ENCODE peak calls at places on chromosomes 6 and 20, in four cellular contexts. M is HCT116, I is A549, Q is HepG2. S is an unnamed sample.

GRCh38 chr6:30480536-30481156 is 8.7 kb upstream of the HLA-E start:
- ATAC-seq in Q (no peak), I (peak; percentile 22), M (no peak), S (no peak)

GRCh38 chr6:163123098-163123497 is 291.4 kb upstream of the QKI start:
- ATAC-seq in M (no peak), Q (no peak), I (no peak), S (no peak)

GRCh38 chr6:44052419-44053011 is 74.7 kb downstream of the MRPL14 start:
- ATAC-seq in M (peak; percentile 70), I (peak; percentile 63), Q (peak; percentile 37), S (peak; percentile 81)

GRCh38 chr6:63899550-63899949 is 263.9 kb downstream of the PHF3 start:
- ATAC-seq in I (no peak), M (no peak), Q (no peak), S (no peak)

GRCh38 chr20:57707320-57707719 is 2.5 kb downstream of the PMEPA1 start:
- ATAC-seq in Q (no peak), I (no peak), M (no peak), S (no peak)

GRCh38 chr20:45998761-45999160 is 9.9 kb upstream of the MMP9 start:
- ATAC-seq in I (no peak), M (no peak), Q (no peak), S (no peak)

GRCh38 chr20:11551491-11551890 is 366.2 kb upstream of the BTBD3 start:
- ATAC-seq in M (no peak), Q (no peak), I (no peak), S (no peak)

GRCh38 chr6:6008114-6008647 is 1.5 kb upstream of the NRN1 start:
- ATAC-seq in M (peak; percentile 41), I (peak; percentile 3), Q (no peak), S (no peak)

GRCh38 chr6:116932496-116932895 is 55.5 kb downstream of the RFX6 start:
- ATAC-seq in Q (no peak), M (no peak), I (no peak), S (no peak)

GRCh38 chr6:46014511-46015118 is 1.0 kb downstream of the CLIC5 start:
- ATAC-seq in I (no peak), M (no peak), Q (peak; percentile 21), S (no peak)

GRCh38 chr20:688809-689208 is 13.2 kb upstream of the SCRT2 start:
- ATAC-seq in Q (peak; percentile 92), I (peak; percentile 42), M (peak; percentile 54), S (no peak)

GRCh38 chr20:16747291-16747811 is 807 bp upstream of the OTOR start:
- ATAC-seq in M (peak; percentile 96), I (peak; percentile 82), Q (peak; percentile 85), S (no peak)

GRCh38 chr6:90048191-90048969 is 154.1 kb downstream of the GJA10 start:
- ATAC-seq in M (no peak), Q (no peak), I (no peak), S (no peak)

GRCh38 chr20:49405696-49406095 is 76.8 kb downstream of the KCNB1 start:
- ATAC-seq in Q (no peak), I (no peak), M (no peak), S (no peak)

GRCh38 chr6:117265425-117266266 is at the start of gene VGLL2:
- ATAC-seq in Q (peak; percentile 93), I (peak; percentile 51), M (no peak), S (peak; percentile 58)

GRCh38 chr6:70270287-70271005 is 32.4 kb downstream of the COL9A1 start:
- ATAC-seq in Q (no peak), M (no peak), I (no peak), S (no peak)

GRCh38 chr6:47310131-47310480 is 401 bp upstream of the TNFRSF21 start:
- ATAC-seq in I (no peak), M (peak; percentile 46), Q (peak; percentile 7), S (no peak)

GRCh38 chr6:134840086-134840485 is 109.8 kb downstream of the ALDH8A1 start:
- ATAC-seq in I (no peak), Q (peak; percentile 78), M (no peak), S (no peak)

GRCh38 chr6:149965191-149966020 is 1.7 kb downstream of the ULBP1 start:
- ATAC-seq in I (no peak), Q (no peak), M (no peak), S (no peak)

GRCh38 chr6:166636191-166636938 is 9.3 kb upstream of the RPS6KA2 start:
- ATAC-seq in Q (no peak), M (no peak), I (no peak), S (no peak)

GRCh38 chr6:40369891-40370290 is 217.3 kb downstream of the LRFN2 start:
- ATAC-seq in I (no peak), M (no peak), Q (no peak), S (no peak)

GRCh38 chr6:96967957-96968871 is 43.7 kb downstream of the KLHL32 start:
- ATAC-seq in Q (no peak), M (no peak), I (no peak), S (no peak)

GRCh38 chr6:27139753-27140522 is 107.6 kb upstream of the PRSS16 start:
- ATAC-seq in I (peak; percentile 39), M (no peak), Q (no peak), S (peak; percentile 22)

GRCh38 chr20:35355372-35355771 is 56.4 kb downstream of the UQCC1 start:
- ATAC-seq in I (no peak), Q (no peak), M (no peak), S (no peak)

GRCh38 chr6:73565767-73566485 is 45.1 kb upstream of the EEF1A1 start:
- ATAC-seq in M (no peak), Q (peak; percentile 93), I (no peak), S (no peak)

GRCh38 chr6:24883618-24884017 is 52.1 kb downstream of the RIPOR2 start:
- ATAC-seq in Q (no peak), M (no peak), I (no peak), S (no peak)

GRCh38 chr20:38579219-38579618 is 1.8 kb upstream of the ADIG start:
- ATAC-seq in M (no peak), I (peak; percentile 15), Q (peak; percentile 59), S (no peak)

GRCh38 chr6:1286972-1287600 is 24.8 kb upstream of the FOXQ1 start:
- ATAC-seq in Q (no peak), M (no peak), I (peak; percentile 92), S (no peak)

GRCh38 chr6:133171989-133172604 is 69.1 kb upstream of the EYA4 start:
- ATAC-seq in I (no peak), Q (no peak), M (no peak), S (peak; percentile 13)

GRCh38 chr6:84422380-84422968 is 195.0 kb upstream of the CEP162 start:
- ATAC-seq in Q (peak; percentile 97), I (peak; percentile 97), M (peak; percentile 99), S (no peak)

GRCh38 chr6:155234687-155235543 is 28.9 kb upstream of the CLDN20 start:
- ATAC-seq in I (no peak), Q (peak; percentile 11), M (no peak), S (no peak)

GRCh38 chr6:24932832-24933231 is 2.9 kb downstream of the RIPOR2 start:
- ATAC-seq in Q (no peak), M (no peak), I (no peak), S (no peak)

GRCh38 chr6:154229796-154230195 is 126.8 kb downstream of the IPCEF1 start:
- ATAC-seq in M (no peak), I (no peak), Q (peak; percentile 54), S (no peak)

GRCh38 chr20:50788045-50788867 is 6.6 kb upstream of the BCAS4 start:
- ATAC-seq in M (no peak), I (peak; percentile 66), Q (peak; percentile 9), S (no peak)

GRCh38 chr20:13220857-13221297 is at the start of gene ISM1:
- ATAC-seq in Q (peak; percentile 65), I (peak; percentile 69), M (peak; percentile 58), S (peak; percentile 25)

GRCh38 chr20:13220194-13220856 is 749 bp upstream of the ISM1 start:
- ATAC-seq in Q (peak; percentile 60), M (no peak), I (peak; percentile 69), S (peak; percentile 75)

GRCh38 chr20:13222319-13222716 is 1.2 kb downstream of the ISM1 start:
- ATAC-seq in M (no peak), Q (no peak), I (no peak), S (no peak)

GRCh38 chr20:13221673-13222318 is 722 bp downstream of the ISM1 start:
- ATAC-seq in Q (peak; percentile 89), I (peak; percentile 88), M (peak; percentile 89), S (peak; percentile 75)

DNA sequence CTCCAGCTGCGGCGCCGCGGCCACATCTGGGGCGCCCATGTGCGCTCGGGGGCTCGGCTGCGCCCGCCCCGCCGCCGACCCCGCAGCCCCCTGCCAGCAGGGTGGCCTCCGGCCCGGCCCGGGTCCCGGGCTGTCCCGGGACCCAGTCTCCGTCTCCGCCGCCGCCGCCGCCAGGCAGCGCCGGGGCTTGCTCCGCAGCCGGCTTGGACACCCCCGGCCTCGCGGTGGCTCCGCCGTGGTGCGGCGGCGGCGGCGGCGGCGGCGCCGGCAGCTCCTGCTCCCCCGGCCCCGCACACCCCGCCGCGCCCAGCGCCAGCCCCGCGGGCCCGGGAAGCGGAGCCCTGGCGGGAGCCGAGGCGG is 219 bp downstream of the ISM1 start:
- ATAC-seq in M (peak; percentile 61), Q (peak; percentile 8), I (peak; percentile 58), S (peak; percentile 24)
- H3K4me3 ChIP-seq in M (peak overlapping the region; percentile 39), Q (peak overlapping the region; percentile 65), I (peak overlapping the region; percentile 86), S (peak overlapping the region; percentile 65)

DNA sequence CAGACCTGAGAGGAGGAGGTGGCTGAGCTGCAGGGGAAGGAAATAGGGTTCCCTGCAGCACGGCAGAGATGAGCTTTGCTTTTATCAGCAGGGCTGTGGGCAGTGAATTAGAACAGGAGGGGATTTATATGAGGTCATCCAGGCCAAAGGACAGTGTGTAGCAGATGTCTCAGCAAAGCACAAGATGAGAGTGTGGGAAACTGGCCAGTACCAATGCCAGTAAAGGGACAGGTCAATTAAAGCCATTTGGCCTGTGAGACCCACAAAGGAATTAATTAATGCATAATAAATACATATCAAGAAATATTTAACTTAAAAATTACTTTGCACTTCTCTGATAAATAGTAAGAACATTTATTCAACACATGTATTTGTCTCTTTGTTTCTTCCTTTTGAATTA is at the start of gene DEFB119:
- ATAC-seq in M (no peak), Q (no peak), I (no peak), S (no peak)
- H3K9me3 ChIP-seq in M (no peaks in the 10 kb centered on the region), Q (no peaks in the 10 kb centered on the region), I (no peaks in the 10 kb centered on the region), S (no peaks in the 10 kb centered on the region)

DNA sequence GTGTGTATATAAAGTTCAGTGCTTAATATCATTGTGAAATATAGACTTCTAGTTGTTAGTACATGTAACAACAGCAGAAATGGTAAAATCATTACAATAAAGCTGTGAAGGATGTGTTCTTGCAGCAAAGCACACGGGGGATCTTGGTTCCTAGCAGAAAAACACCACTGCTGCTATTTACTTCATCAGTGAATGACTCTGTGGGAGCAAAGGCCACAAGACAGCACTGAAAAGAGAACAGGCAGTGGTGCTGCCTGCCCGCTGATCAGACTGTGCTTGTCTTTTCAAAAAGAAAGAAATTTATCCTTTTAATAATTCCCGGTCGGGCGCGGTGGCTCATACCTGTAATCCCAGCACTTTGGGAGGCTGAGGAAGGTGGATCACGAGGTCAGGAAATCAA is 689.9 kb upstream of the CITED2 start:
- ATAC-seq in Q (peak; percentile 68), M (no peak), I (no peak), S (no peak)
- H3K4me3 ChIP-seq in Q (no peak overlapping the region), M (no peak overlapping the region), I (no peak overlapping the region), S (no peak overlapping the region)

GRCh38 chr20:56001890-56002289 is 3.4 kb downstream of the CBLN4 start:
- ATAC-seq in Q (no peak), I (no peak), M (no peak), S (no peak)

GRCh38 chr20:56004611-56005388 is 519 bp downstream of the CBLN4 start:
- ATAC-seq in Q (no peak), M (no peak), I (no peak), S (no peak)

GRCh38 chr20:56003966-56004365 is 1.4 kb downstream of the CBLN4 start:
- ATAC-seq in M (no peak), Q (peak; percentile 37), I (no peak), S (no peak)

GRCh38 chr20:56003111-56003800 is 2.1 kb downstream of the CBLN4 start:
- ATAC-seq in M (no peak), I (no peak), Q (no peak), S (no peak)

GRCh38 chr20:56001106-56001785 is 4.1 kb downstream of the CBLN4 start:
- ATAC-seq in Q (peak; percentile 78), I (no peak), M (no peak), S (no peak)
- H3K9me3 ChIP-seq in Q (peaks cover 88% of the 10 kb centered on the region), I (no peaks in the 10 kb centered on the region), M (peaks cover 18% of the 10 kb centered on the region), S (no peaks in the 10 kb centered on the region)